ENCODE peak calls at places on chromosomes 11 and 22, in six cellular contexts. V is endothelial cell of umbilical vein, P is SJSA1, B is ovary, C is HAP-1, Y is fibroblast of lung. I is an unnamed sample. For H3K4me1 and H3K27me3, the result is how much of the 10 kb centered on the place peaks cover.

GRCh38 chr11:70899616-70900015 is 352.8 kb downstream of the SHANK2 start:
- DNase-seq in C (no peak), Y (no peak), B (no peak), V (no peak), P (no peak), I (no peak)

GRCh38 chr11:58061813-58062212 is 31.1 kb downstream of the OR6Q1 start:
- DNase-seq in V (peak), Y (peak), C (no peak), B (no peak), P (no peak), I (peak)

GRCh38 chr11:128889657-128890213 is 1.4 kb upstream of the KCNJ5 start:
- DNase-seq in C (peak), P (no peak), V (no peak), B (no peak), Y (no peak), I (no peak)

GRCh38 chr22:50469377-50470305 is 5.2 kb downstream of the SBF1 start:
- DNase-seq in B (no peak), V (no peak), C (no peak), P (peak), Y (peak), I (peak)

GRCh38 chr11:8258289-8258688 is 5.4 kb downstream of the LMO1 start:
- DNase-seq in P (peak), Y (peak), B (no peak), V (no peak), C (no peak), I (no peak)

GRCh38 chr11:62543680-62544444 is 2.7 kb downstream of the AHNAK start:
- DNase-seq in C (peak), Y (no peak), V (no peak), B (no peak), P (no peak), I (no peak)

GRCh38 chr22:45888221-45889092 is 88.5 kb downstream of the WNT7B start:
- DNase-seq in V (no peak), Y (no peak), B (no peak), P (no peak), C (no peak), I (no peak)

GRCh38 chr11:76625787-76626186 is 44.8 kb downstream of the LRRC32 start:
- DNase-seq in Y (no peak), P (no peak), B (no peak), C (no peak), V (no peak), I (no peak)

GRCh38 chr11:77654770-77655434 is 17.3 kb upstream of the CLNS1A start:
- DNase-seq in P (no peak), C (no peak), V (no peak), B (no peak), Y (peak), I (peak)

GRCh38 chr11:125376117-125376516 is 119.9 kb downstream of the FEZ1 start:
- DNase-seq in P (no peak), C (no peak), V (no peak), Y (peak), B (peak), I (no peak)

GRCh38 chr11:13009476-13009920 is 382 bp downstream of the RASSF10 start:
- DNase-seq in B (no peak), Y (peak), C (no peak), V (peak), P (no peak), I (peak)

GRCh38 chr22:38957046-38957770 is at the start of gene APOBEC3A:
- DNase-seq in C (no peak), Y (no peak), B (no peak), V (no peak), P (no peak), I (no peak)

GRCh38 chr22:42432020-42432596 is at the start of gene NFAM1:
- DNase-seq in Y (no peak), P (no peak), C (no peak), B (no peak), V (no peak), I (no peak)

GRCh38 chr22:20639343-20639742 is 131.9 kb downstream of the MED15 start:
- DNase-seq in Y (no peak), C (no peak), P (no peak), B (no peak), V (no peak), I (no peak)

DNA sequence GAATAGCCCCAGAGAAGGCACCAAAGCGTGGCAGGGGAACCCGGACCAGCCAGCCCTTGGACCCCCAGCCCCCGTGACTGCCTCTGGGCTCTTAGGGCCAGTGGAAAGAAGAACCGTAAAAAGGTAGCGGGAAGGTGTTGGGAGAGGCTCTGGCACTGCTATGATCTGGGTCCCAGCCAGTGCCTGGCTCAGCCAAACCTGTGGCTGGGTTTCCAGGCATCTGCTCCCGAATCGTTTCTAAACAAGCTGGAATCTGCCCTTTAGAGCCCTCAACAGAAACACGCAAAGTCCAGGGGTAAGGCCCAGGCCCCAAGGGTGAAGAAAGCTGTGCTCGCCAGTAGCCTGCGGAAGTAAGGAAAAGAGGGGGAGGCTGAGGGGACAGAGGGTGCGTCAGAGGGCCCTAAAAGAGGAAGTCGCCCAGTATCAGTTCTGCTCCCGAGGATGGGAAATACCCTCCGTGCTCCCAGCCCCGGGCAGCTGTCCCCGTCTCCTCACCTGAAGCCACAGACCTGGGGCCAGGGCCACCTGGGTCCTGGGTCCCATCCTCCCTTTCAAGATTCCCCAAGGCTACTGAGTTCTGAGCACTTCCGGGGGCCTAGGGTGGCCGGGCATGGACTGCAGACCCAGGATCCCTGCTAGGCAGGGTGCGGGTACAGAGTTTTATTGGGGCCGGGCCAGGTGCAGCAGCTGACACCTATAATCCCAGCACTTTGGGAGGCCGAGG is 24.7 kb downstream of the IL10RA start:
- DNase-seq in V (no peak), B (no peak), Y (no peak), P (no peak), C (no peak), I (no peak)
- H3K4me1 ChIP-seq in V (under half), B (under half), Y (under half), P (under half), C (under half), I (under half)

DNA sequence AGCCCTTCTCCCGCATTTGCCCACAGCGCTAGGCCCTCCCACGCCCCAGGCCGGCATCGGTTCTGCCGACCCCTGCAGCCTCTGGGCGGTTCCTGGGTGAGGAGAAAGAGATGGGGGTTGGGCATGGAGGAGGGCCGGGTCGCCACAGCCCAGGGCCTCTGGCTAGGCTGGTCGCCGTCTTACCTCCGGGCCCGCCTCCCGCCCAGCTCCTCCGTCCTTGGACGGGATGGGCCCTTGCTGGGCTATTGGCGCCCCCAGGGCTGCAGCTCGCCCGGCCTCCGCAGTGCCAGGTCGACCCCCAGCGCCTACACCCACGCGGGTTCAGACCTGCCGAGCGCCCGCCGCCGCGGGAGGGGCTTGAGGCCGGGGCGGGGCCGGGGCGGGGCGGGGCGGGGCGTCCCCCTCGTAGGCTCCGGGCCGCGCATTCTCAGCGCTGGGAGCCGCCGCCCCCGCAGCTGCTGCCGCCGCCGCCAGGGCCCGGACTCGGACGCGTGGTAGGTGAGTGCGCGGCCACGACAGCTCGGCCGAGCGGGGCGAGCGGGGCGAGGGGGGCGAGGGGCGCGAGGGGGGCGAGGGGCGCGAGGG is at the start of gene CD151:
- DNase-seq in P (no peak), V (peak), B (peak), Y (peak), C (peak), I (no peak)
- H3K27me3 ChIP-seq in P (under half), V (under half), B (under half), Y (under half), C (under half), I (under half)

GRCh38 chr22:35835267-35835997 is 117.8 kb downstream of the APOL5 start:
- DNase-seq in B (no peak), P (no peak), C (no peak), Y (no peak), V (peak), I (no peak)

GRCh38 chr22:35830305-35830704 is 112.6 kb downstream of the APOL5 start:
- DNase-seq in B (no peak), V (no peak), P (no peak), C (no peak), Y (no peak), I (no peak)

GRCh38 chr22:35837328-35837727 is 119.7 kb downstream of the APOL5 start:
- DNase-seq in P (no peak), Y (no peak), C (no peak), V (peak), B (no peak), I (no peak)

GRCh38 chr22:35835998-35836691 is 118.5 kb downstream of the APOL5 start:
- DNase-seq in B (peak), P (peak), V (peak), C (peak), Y (peak), I (peak)

DNA sequence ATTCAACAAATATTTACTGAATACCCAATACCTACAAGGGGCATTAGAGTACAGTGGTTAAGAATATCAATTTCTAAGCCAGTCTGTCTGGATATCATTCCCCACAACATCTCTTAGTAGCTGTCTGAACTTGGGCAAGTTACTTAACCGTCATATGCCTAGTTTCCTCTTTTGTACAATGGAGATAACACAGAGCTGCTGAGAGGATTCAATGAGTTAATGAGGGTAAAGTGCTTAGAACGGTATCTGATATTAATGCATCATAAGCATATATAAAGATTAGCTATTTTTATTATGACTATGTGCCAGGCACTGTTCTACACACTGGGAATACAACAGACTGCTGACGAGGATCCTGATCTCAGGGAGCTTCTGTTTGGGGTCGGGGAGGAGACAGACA is 116.4 kb downstream of the APOL5 start:
- DNase-seq in P (no peak), C (no peak), B (no peak), V (peak), Y (no peak), I (no peak)
- H3K4me1 ChIP-seq in P (under half), C (under half), B (under half), V (under half), Y (under half), I (under half)

GRCh38 chr11:37881741-37882140 is 1283.7 kb upstream of the RAG2 start:
- DNase-seq in B (no peak), Y (no peak), P (no peak), V (no peak), C (no peak), I (peak)
- H3K27me3 ChIP-seq in B (under half), Y (under half), P (under half), V (under half), C (under half), I (under half)

DNA sequence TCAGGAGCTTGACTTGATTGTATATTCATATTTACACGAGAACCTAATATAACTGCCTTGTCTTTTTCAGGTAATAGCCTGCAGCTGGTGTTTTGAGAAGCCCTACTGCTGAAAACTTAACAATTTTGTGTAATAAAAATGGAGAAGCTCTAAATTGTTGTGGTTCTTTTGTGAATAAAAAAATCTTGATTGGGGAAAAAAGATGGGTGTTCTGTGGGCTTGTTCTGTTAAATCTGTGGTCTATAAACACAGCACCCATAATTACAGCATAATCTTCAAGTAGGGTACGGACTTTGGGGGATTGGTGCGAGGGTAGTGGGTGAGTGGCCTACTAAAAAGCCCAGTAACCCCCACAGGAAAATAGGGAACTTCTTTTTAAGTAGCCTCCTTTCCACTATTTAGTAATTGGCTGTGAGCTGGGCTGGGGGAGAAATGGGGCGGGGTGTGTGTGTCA is 7.5 kb downstream of the MALAT1 start:
- DNase-seq in Y (no peak), P (no peak), C (no peak), V (no peak), B (no peak), I (peak)
- H3K4me1 ChIP-seq in Y (under half), P (half or more), C (under half), V (under half), B (under half), I (under half)

GRCh38 chr11:66861051-66861773 is 4.3 kb downstream of the LRFN4 start:
- DNase-seq in C (no peak), P (no peak), V (no peak), Y (no peak), B (no peak), I (no peak)

GRCh38 chr11:66864172-66864901 is 7.5 kb downstream of the LRFN4 start:
- DNase-seq in P (no peak), V (no peak), C (no peak), Y (no peak), B (no peak), I (no peak)

GRCh38 chr11:66863428-66864125 is 6.7 kb downstream of the LRFN4 start:
- DNase-seq in V (no peak), B (no peak), C (no peak), Y (no peak), P (no peak), I (no peak)

GRCh38 chr11:66861774-66862558 is 5.1 kb downstream of the LRFN4 start:
- DNase-seq in Y (no peak), C (no peak), V (no peak), B (no peak), P (no peak), I (no peak)

DNA sequence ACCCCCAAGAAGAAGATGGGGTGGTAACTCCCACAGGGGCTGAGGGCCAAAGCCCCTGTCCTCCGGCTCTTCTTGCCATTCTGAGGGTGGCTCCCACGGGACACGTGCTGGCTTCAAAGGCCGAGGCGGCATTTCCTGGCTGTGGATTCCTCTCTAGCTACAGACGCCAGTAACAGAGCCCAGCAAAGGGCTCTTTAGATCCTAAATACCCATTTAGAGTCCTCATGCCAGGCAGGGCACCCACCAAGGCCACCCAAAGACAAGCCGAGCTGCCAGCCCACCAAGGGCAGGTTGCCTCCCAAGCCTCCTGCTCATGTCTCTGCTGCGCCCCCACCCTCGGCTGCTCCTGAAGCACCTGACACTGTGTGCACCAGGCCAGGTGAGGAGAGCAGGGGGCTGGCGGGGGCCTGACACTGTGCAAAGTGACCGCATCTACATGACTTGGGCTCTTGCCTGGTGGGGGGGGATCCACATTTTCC is 5.7 kb downstream of the LRFN4 start:
- DNase-seq in Y (no peak), C (no peak), V (no peak), P (no peak), B (no peak), I (no peak)
- H3K27me3 ChIP-seq in Y (under half), C (under half), V (under half), P (under half), B (under half), I (under half)

GRCh38 chr11:121950160-121950559 is 165.9 kb downstream of the BLID start:
- DNase-seq in B (no peak), C (no peak), V (no peak), P (no peak), Y (no peak), I (no peak)
- H3K4me1 ChIP-seq in B (under half), C (under half), V (under half), P (under half), Y (under half), I (under half)